ENCODE peak calls at places on chromosome 21, in five cellular contexts. F is H1, D is fibroblast of lung, O is trophoblast cell, U is PC-3. T is an unnamed sample. For H3K79me2, the result is how much of the 10 kb centered on the place peaks cover.

GRCh38 chr21:46199436-46200373 is 15.4 kb upstream of the SPATC1L start:
- DNase-seq in D (peak), U (no peak), O (no peak), F (no peak), T (no peak)

GRCh38 chr21:17539743-17540341 is 27.0 kb downstream of the CXADR start:
- DNase-seq in F (no peak), D (no peak), O (no peak), U (no peak), T (no peak)

GRCh38 chr21:9739240-9739639 is 782.1 kb upstream of the TPTE start:
- DNase-seq in F (no peak), O (no peak), U (no peak), D (no peak), T (no peak)

GRCh38 chr21:29105218-29105617 is 25.2 kb upstream of the MAP3K7CL start:
- DNase-seq in D (no peak), U (peak), F (no peak), O (no peak), T (no peak)

GRCh38 chr21:43603641-43604504 is 55.4 kb downstream of the HSF2BP start:
- DNase-seq in U (no peak), O (peak), F (no peak), D (peak), T (no peak)

GRCh38 chr21:42356680-42357079 is 5.9 kb upstream of the TFF2 start:
- DNase-seq in D (no peak), F (no peak), O (no peak), U (no peak), T (no peak)

GRCh38 chr21:14675774-14676530 is 129.8 kb upstream of the SAMSN1 start:
- DNase-seq in O (no peak), F (no peak), U (no peak), D (no peak), T (peak)

GRCh38 chr21:14300074-14300473 is 82.9 kb downstream of the HSPA13 start:
- DNase-seq in F (no peak), U (no peak), O (no peak), D (no peak), T (no peak)

GRCh38 chr21:43719748-43720538 is 1.0 kb downstream of the PDXK start:
- DNase-seq in D (no peak), U (no peak), O (no peak), F (no peak), T (peak)

GRCh38 chr21:31446206-31446900 is 102.3 kb upstream of the TIAM1 start:
- DNase-seq in D (no peak), U (no peak), F (no peak), O (no peak), T (peak)

GRCh38 chr21:42566524-42567180 is 53.0 kb downstream of the SLC37A1 start:
- DNase-seq in O (no peak), F (no peak), D (no peak), U (no peak), T (no peak)

GRCh38 chr21:31447477-31447876 is 103.4 kb upstream of the TIAM1 start:
- DNase-seq in U (no peak), O (peak), D (no peak), F (no peak), T (no peak)

GRCh38 chr21:41919666-41920398 is 34.0 kb downstream of the C2CD2 start:
- DNase-seq in F (no peak), O (no peak), D (no peak), U (no peak), T (no peak)

GRCh38 chr21:18743523-18743922 is 339.9 kb upstream of the TMPRSS15 start:
- DNase-seq in D (no peak), O (peak), U (no peak), F (no peak), T (no peak)

GRCh38 chr21:46018615-46019014 is 37.0 kb downstream of the COL6A1 start:
- DNase-seq in O (no peak), U (no peak), F (no peak), D (no peak), T (no peak)

GRCh38 chr21:31714741-31715365 is 17.1 kb downstream of the SCAF4 start:
- DNase-seq in O (no peak), D (no peak), F (no peak), U (no peak), T (no peak)

GRCh38 chr21:17746920-17747319 is 72.2 kb downstream of the C21orf91 start:
- DNase-seq in O (no peak), U (no peak), D (no peak), F (no peak), T (no peak)

DNA sequence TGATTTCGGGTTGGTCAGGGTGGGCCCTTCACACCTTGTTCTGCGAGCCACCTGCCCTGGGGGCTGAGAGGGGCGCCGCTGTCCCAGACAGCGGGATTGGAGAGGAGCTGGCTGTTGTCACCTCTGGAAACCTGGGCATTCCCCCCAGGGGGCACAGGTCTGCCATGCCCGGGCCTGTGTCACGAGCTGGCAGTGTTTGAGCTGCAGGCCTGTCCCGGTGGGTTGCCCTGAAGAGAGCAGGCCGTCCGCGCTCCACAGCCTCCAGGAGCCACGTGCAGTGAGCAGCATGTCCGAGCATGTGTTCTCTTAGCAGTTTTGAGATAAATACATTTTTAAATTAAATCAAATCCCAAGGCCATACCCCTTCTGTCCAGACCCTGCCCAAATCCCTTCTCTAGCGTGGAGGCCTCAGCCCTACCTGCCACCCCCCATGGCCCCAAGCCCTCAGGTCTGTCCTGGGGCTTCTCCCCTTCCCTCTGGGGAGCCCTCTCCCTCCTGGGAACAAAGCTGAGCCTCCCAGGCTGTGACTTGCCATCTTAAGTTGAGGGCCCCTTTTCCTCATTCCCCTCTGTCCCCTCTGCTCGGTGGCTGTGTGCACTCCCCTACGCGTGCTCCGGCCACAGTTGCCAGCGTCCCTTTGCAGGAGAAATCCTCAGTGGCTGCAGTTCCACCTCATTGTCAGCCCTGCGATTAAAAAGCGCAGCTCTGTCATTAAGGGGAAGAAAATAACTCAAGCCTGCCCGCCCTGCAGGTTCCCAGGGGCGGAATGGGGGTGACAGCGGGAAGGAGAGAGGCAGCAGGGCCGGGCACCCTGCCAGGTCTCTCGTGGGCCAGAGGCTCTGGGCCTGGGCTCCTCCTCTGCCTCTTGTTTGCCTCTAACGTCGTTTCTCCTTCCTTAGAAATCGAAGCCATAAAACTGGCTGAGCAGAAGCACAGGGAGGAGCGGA is 26.6 kb downstream of the SLX9 start:
- DNase-seq in U (no peak), O (no peak), F (no peak), D (no peak), T (no peak)
- H3K79me2 ChIP-seq in U (under half), O (under half), F (under half), D (under half), T (under half)

DNA sequence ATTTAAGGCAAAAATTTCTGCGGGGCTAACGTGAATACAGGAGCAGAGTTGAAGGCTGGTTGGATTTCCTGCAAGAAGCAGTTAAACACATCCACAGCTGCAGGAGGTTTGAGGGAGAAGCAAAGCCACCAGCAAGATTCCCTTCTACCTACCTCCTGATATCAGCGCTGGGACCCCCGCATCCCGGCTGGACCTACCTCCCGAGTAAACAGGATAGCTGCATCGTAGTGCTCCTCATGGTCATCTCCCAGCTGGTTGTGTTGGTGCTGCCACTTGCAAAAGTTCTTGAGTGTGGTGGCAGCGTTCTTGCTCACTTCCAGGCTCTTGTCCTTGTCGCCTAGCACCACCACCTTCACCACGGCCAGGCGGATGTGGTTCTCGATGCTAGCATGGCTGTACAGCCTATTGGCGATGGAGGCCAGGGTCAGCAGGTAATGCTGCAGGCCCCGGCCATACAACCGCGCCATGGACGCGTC is 1.8 kb downstream of the ADAMTS5 start:
- DNase-seq in D (no peak), U (no peak), F (no peak), O (no peak), T (no peak)
- H2AFZ ChIP-seq in D (peak), U (no peak), F (peak), O (no peak), T (no peak)

GRCh38 chr21:37877888-37878684 is 38.2 kb downstream of the KCNJ6 start:
- DNase-seq in U (no peak), D (no peak), F (no peak), O (no peak), T (no peak)
- H3K79me2 ChIP-seq in U (under half), D (under half), F (under half), O (under half), T (under half)

DNA sequence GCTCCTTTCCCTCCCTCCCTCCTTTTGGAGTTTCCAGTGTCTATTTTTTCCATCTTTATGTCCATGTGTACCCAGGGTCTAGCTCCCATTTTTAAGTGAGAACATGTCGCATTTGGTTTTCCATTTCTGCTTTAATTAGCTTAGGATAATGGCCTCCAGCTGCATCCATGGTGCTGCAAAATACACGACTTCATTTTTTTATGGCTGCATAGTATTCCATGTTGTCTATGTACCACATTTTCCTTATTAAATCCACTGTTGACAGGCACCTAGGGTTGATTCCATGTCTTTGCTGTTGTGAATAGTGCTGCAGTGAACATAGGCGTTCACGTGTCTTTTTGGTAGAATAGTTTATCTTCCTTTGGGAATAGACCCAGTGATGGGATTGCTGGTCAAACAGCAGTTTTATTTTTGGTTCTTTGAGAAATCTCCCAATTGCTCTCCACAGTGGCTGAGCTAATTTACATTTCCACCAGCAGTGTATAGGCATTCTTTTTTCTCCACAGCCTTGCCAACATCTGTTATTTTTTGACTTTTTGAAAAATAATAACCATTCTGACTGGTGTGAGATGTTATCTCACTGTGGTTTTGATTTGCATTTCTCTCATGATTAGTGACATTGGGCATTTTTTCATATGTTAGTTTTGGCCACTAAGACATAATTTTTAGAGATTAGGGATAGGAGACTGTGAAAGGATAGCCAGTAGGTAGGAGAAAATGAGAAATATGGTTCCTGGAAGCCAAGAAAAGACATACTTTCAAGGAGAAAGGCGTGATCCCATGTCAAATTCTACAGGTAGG is 50.4 kb downstream of the ADAMTS1 start:
- DNase-seq in D (no peak), U (no peak), O (no peak), F (no peak), T (no peak)
- H2AFZ ChIP-seq in D (no peak), U (no peak), O (no peak), F (no peak), T (no peak)

GRCh38 chr21:33569986-33570385 is 18.5 kb downstream of the DONSON start:
- DNase-seq in D (no peak), O (no peak), F (no peak), U (no peak), T (no peak)
- H3K79me2 ChIP-seq in D (under half), O (under half), F (under half), U (under half), T (half or more)